ENCODE peak calls at places on chromosome 5, in ten cellular contexts. R, S, X, F, W, L, G, H, U and E are unnamed samples.

GRCh38 chr5:134247825-134248224 is 22.0 kb upstream of the PPP2CA start:
- ATAC-seq in R (no peak), S (no peak), X (no peak), F (no peak), W (no peak), L (no peak), G (no peak), H (no peak), U (no peak), E (peak)

GRCh38 chr5:52690236-52690685 is 97.5 kb upstream of the ITGA1 start:
- ATAC-seq in R (no peak), S (no peak), X (peak), F (no peak), W (no peak), L (peak), G (no peak), H (peak), U (no peak), E (peak)

GRCh38 chr5:76788362-76788761 is 30.5 kb upstream of the F2RL1 start:
- ATAC-seq in R (no peak), S (no peak), X (no peak), F (no peak), W (no peak), L (no peak), G (no peak), H (no peak), U (no peak), E (no peak)

GRCh38 chr5:10632110-10632903 is 68.4 kb downstream of the ANKRD33B start:
- ATAC-seq in R (no peak), S (no peak), X (no peak), F (no peak), W (no peak), L (no peak), G (no peak), H (no peak), U (no peak), E (no peak)

GRCh38 chr5:138912093-138912492 is 37.0 kb upstream of the LRRTM2 start:
- ATAC-seq in R (no peak), S (no peak), X (no peak), F (no peak), W (no peak), L (no peak), G (no peak), H (no peak), U (no peak), E (no peak)

GRCh38 chr5:123515904-123516303 is 3.9 kb downstream of the CSNK1G3 start:
- ATAC-seq in R (no peak), S (no peak), X (no peak), F (no peak), W (no peak), L (no peak), G (peak), H (no peak), U (peak), E (no peak)

GRCh38 chr5:39411051-39411450 is 13.7 kb downstream of the DAB2 start:
- ATAC-seq in R (peak), S (no peak), X (peak), F (peak), W (peak), L (peak), G (no peak), H (peak), U (no peak), E (peak)

GRCh38 chr5:159263569-159263905 is 447 bp downstream of the UBLCP1 start:
- ATAC-seq in R (peak), S (peak), X (no peak), F (no peak), W (no peak), L (peak), G (peak), H (peak), U (peak), E (peak)

GRCh38 chr5:140060816-140061215 is 17.7 kb upstream of the NRG2 start:
- ATAC-seq in R (no peak), S (no peak), X (no peak), F (no peak), W (no peak), L (no peak), G (no peak), H (no peak), U (no peak), E (no peak)

GRCh38 chr5:12647613-12648012 is 743.4 kb upstream of the CTNND2 start:
- ATAC-seq in R (no peak), S (no peak), X (no peak), F (no peak), W (no peak), L (no peak), G (no peak), H (no peak), U (no peak), E (no peak)

GRCh38 chr5:52863715-52864114 is 76.0 kb downstream of the ITGA1 start:
- ATAC-seq in R (no peak), S (no peak), X (no peak), F (no peak), W (no peak), L (no peak), G (no peak), H (peak), U (no peak), E (no peak)

GRCh38 chr5:72790188-72790587 is 26.3 kb upstream of the TNPO1 start:
- ATAC-seq in R (no peak), S (no peak), X (no peak), F (no peak), W (peak), L (peak), G (no peak), H (no peak), U (no peak), E (no peak)

GRCh38 chr5:9226026-9226536 is 319.8 kb downstream of the SEMA5A start:
- ATAC-seq in R (no peak), S (peak), X (no peak), F (no peak), W (peak), L (no peak), G (no peak), H (no peak), U (no peak), E (no peak)

GRCh38 chr5:90888511-90889324 is 330.1 kb downstream of the ADGRV1 start:
- ATAC-seq in R (no peak), S (peak), X (peak), F (no peak), W (peak), L (peak), G (no peak), H (peak), U (no peak), E (peak)